ENCODE peak calls at places on chromosomes 16 and 17, in six cellular contexts. One of them, this sample, is unnamed.

GRCh38 chr17:47905221-47905733 is 9.2 kb downstream of the SP2 start:
- DNase-seq in gastrocnemius medialis: peak
- DNase-seq in GM23248: peak
- DNase-seq in tibial nerve: peak
- DNase-seq in heart right ventricle: peak
- DNase-seq in AG04450: peak
- DNase-seq in this sample: peak

GRCh38 chr17:82441686-82442487 is 8.7 kb downstream of the CYBC1 start:
- DNase-seq in gastrocnemius medialis: no peak
- DNase-seq in GM23248: no peak
- DNase-seq in AG04450: no peak
- DNase-seq in heart right ventricle: peak
- DNase-seq in tibial nerve: no peak
- DNase-seq in this sample: no peak

GRCh38 chr16:75097941-75098897 is 18.4 kb downstream of the LDHD start:
- DNase-seq in tibial nerve: no peak
- DNase-seq in GM23248: no peak
- DNase-seq in gastrocnemius medialis: peak
- DNase-seq in AG04450: no peak
- DNase-seq in heart right ventricle: no peak
- DNase-seq in this sample: no peak

GRCh38 chr16:56281256-56281805 is 90.0 kb downstream of the GNAO1 start:
- DNase-seq in GM23248: peak
- DNase-seq in gastrocnemius medialis: no peak
- DNase-seq in tibial nerve: no peak
- DNase-seq in heart right ventricle: no peak
- DNase-seq in AG04450: no peak
- DNase-seq in this sample: no peak

GRCh38 chr17:15038656-15039055 is 226.5 kb downstream of the PMP22 start:
- DNase-seq in heart right ventricle: no peak
- DNase-seq in gastrocnemius medialis: no peak
- DNase-seq in tibial nerve: no peak
- DNase-seq in GM23248: peak
- DNase-seq in AG04450: no peak
- DNase-seq in this sample: peak

GRCh38 chr17:8696951-8697745 is 47.5 kb downstream of the CCDC42 start:
- DNase-seq in heart right ventricle: no peak
- DNase-seq in tibial nerve: no peak
- DNase-seq in GM23248: no peak
- DNase-seq in gastrocnemius medialis: no peak
- DNase-seq in AG04450: peak
- DNase-seq in this sample: peak

GRCh38 chr16:977096-977701 is 4.4 kb upstream of the SOX8 start:
- DNase-seq in gastrocnemius medialis: peak
- DNase-seq in heart right ventricle: no peak
- DNase-seq in tibial nerve: no peak
- DNase-seq in AG04450: no peak
- DNase-seq in GM23248: peak
- DNase-seq in this sample: peak

GRCh38 chr16:67393111-67393789 is at the start of gene TPPP3:
- DNase-seq in tibial nerve: peak
- DNase-seq in heart right ventricle: peak
- DNase-seq in GM23248: peak
- DNase-seq in gastrocnemius medialis: peak
- DNase-seq in AG04450: no peak
- DNase-seq in this sample: peak

GRCh38 chr17:21174719-21175118 is 39.2 kb downstream of the TMEM11 start:
- DNase-seq in tibial nerve: no peak
- DNase-seq in AG04450: no peak
- DNase-seq in GM23248: peak
- DNase-seq in heart right ventricle: no peak
- DNase-seq in gastrocnemius medialis: no peak
- DNase-seq in this sample: no peak

GRCh38 chr16:24626251-24626650 is 86.9 kb downstream of the RBBP6 start:
- DNase-seq in AG04450: no peak
- DNase-seq in heart right ventricle: no peak
- DNase-seq in gastrocnemius medialis: no peak
- DNase-seq in tibial nerve: no peak
- DNase-seq in GM23248: peak
- DNase-seq in this sample: no peak

GRCh38 chr16:74738134-74738541 is 36.5 kb downstream of the FA2H start:
- DNase-seq in tibial nerve: no peak
- DNase-seq in AG04450: no peak
- DNase-seq in GM23248: peak
- DNase-seq in gastrocnemius medialis: no peak
- DNase-seq in heart right ventricle: no peak
- DNase-seq in this sample: no peak

GRCh38 chr17:16516594-16517018 is 24.6 kb upstream of the LRRC75A start:
- DNase-seq in heart right ventricle: no peak
- DNase-seq in tibial nerve: peak
- DNase-seq in AG04450: peak
- DNase-seq in gastrocnemius medialis: no peak
- DNase-seq in GM23248: peak
- DNase-seq in this sample: peak

GRCh38 chr17:21390294-21390693 is 14.1 kb downstream of the KCNJ12 start:
- DNase-seq in tibial nerve: no peak
- DNase-seq in heart right ventricle: no peak
- DNase-seq in gastrocnemius medialis: no peak
- DNase-seq in AG04450: no peak
- DNase-seq in GM23248: no peak
- DNase-seq in this sample: no peak

GRCh38 chr16:89506113-89506504 is 2.1 kb upstream of the SPG7 start:
- DNase-seq in AG04450: no peak
- DNase-seq in tibial nerve: no peak
- DNase-seq in gastrocnemius medialis: no peak
- DNase-seq in heart right ventricle: no peak
- DNase-seq in GM23248: no peak
- DNase-seq in this sample: no peak

GRCh38 chr17:67891481-67892119 is 66.3 kb downstream of the BPTF start:
- DNase-seq in AG04450: peak
- DNase-seq in GM23248: peak
- DNase-seq in heart right ventricle: no peak
- DNase-seq in gastrocnemius medialis: no peak
- DNase-seq in tibial nerve: no peak
- DNase-seq in this sample: no peak

DNA sequence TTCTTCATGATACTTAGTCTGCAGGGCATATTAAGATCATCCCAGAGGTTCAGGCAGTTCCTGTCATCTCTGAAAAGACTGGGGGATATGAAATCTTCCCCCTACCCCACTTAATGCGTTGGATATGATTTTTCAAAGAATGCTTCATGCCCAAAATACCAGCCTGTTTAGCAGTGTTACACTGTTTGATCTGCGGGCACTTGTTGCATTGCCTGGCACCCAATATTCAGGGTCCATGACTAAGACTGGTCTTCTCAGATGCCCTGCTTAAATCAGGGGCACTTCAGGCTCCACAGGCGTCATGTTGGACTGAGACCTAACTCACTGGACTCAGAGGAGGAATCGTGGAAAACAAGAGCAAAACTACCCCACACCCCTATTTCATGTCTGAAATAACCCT is 6.4 kb upstream of the RASL10B start:
- DNase-seq in AG04450: no peak
- DNase-seq in gastrocnemius medialis: no peak
- DNase-seq in tibial nerve: no peak
- DNase-seq in heart right ventricle: no peak
- DNase-seq in GM23248: no peak
- DNase-seq in this sample: no peak
- H3K27ac ChIP-seq in AG04450: no peak
- H3K27ac ChIP-seq in gastrocnemius medialis: no peak
- H3K27ac ChIP-seq in tibial nerve: no peak
- H3K27ac ChIP-seq in heart right ventricle: no peak
- H3K27ac ChIP-seq in GM23248: no peak
- H3K27ac ChIP-seq in this sample: no peak

GRCh38 chr17:74358696-74359095 is 3.0 kb downstream of the BTBD17 start:
- DNase-seq in AG04450: no peak
- DNase-seq in heart right ventricle: no peak
- DNase-seq in gastrocnemius medialis: no peak
- DNase-seq in GM23248: no peak
- DNase-seq in tibial nerve: no peak
- DNase-seq in this sample: no peak

GRCh38 chr17:74356640-74357465 is 4.8 kb downstream of the BTBD17 start:
- DNase-seq in GM23248: peak
- DNase-seq in heart right ventricle: no peak
- DNase-seq in gastrocnemius medialis: no peak
- DNase-seq in AG04450: no peak
- DNase-seq in tibial nerve: no peak
- DNase-seq in this sample: no peak

GRCh38 chr17:74355065-74355464 is 6.6 kb downstream of the BTBD17 start:
- DNase-seq in gastrocnemius medialis: no peak
- DNase-seq in AG04450: no peak
- DNase-seq in heart right ventricle: no peak
- DNase-seq in tibial nerve: no peak
- DNase-seq in GM23248: no peak
- DNase-seq in this sample: no peak

GRCh38 chr17:74359916-74360315 is 1.8 kb downstream of the BTBD17 start:
- DNase-seq in heart right ventricle: no peak
- DNase-seq in GM23248: no peak
- DNase-seq in gastrocnemius medialis: no peak
- DNase-seq in AG04450: no peak
- DNase-seq in tibial nerve: no peak
- DNase-seq in this sample: no peak

GRCh38 chr17:74357466-74357809 is 4.2 kb downstream of the BTBD17 start:
- DNase-seq in GM23248: no peak
- DNase-seq in tibial nerve: no peak
- DNase-seq in heart right ventricle: no peak
- DNase-seq in gastrocnemius medialis: no peak
- DNase-seq in AG04450: no peak
- DNase-seq in this sample: no peak
- H3K4me3 ChIP-seq in GM23248: no peak
- H3K4me3 ChIP-seq in tibial nerve: no peak
- H3K4me3 ChIP-seq in heart right ventricle: peak
- H3K4me3 ChIP-seq in gastrocnemius medialis: no peak
- H3K4me3 ChIP-seq in AG04450: no peak
- H3K4me3 ChIP-seq in this sample: no peak

GRCh38 chr17:7258731-7259554 is 3.3 kb downstream of the CLDN7 start:
- DNase-seq in GM23248: peak
- DNase-seq in gastrocnemius medialis: no peak
- DNase-seq in tibial nerve: no peak
- DNase-seq in heart right ventricle: no peak
- DNase-seq in AG04450: no peak
- DNase-seq in this sample: no peak
- H3K27ac ChIP-seq in GM23248: no peak
- H3K27ac ChIP-seq in gastrocnemius medialis: no peak
- H3K27ac ChIP-seq in tibial nerve: no peak
- H3K27ac ChIP-seq in heart right ventricle: no peak
- H3K27ac ChIP-seq in AG04450: no peak
- H3K27ac ChIP-seq in this sample: no peak

DNA sequence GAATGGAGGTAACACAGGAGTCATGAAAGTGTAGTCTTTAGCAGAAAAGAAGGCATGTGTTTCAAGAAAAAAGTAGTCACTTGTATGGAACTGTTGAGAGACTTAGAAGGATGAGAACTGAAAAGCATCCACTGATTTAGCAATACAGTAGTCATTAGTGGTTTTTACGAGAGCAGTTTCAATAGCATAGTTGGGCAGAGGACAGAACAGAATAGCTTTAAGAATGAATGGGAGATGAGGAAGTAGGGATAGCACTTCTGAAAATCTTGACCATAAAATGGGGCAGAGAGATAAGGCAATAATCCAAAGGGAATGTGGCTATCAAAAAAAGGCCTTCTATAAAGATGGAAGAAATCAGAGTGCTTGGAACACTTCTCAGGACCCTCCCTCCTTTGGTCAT is 64.8 kb upstream of the C17orf78 start:
- DNase-seq in GM23248: peak
- DNase-seq in tibial nerve: no peak
- DNase-seq in gastrocnemius medialis: no peak
- DNase-seq in heart right ventricle: no peak
- DNase-seq in AG04450: no peak
- DNase-seq in this sample: no peak
- H3K4me3 ChIP-seq in GM23248: no peak
- H3K4me3 ChIP-seq in tibial nerve: no peak
- H3K4me3 ChIP-seq in gastrocnemius medialis: no peak
- H3K4me3 ChIP-seq in heart right ventricle: no peak
- H3K4me3 ChIP-seq in AG04450: no peak
- H3K4me3 ChIP-seq in this sample: no peak

GRCh38 chr17:39818282-39819000 is 45.7 kb downstream of the IKZF3 start:
- DNase-seq in AG04450: no peak
- DNase-seq in GM23248: no peak
- DNase-seq in tibial nerve: no peak
- DNase-seq in heart right ventricle: no peak
- DNase-seq in gastrocnemius medialis: no peak
- DNase-seq in this sample: no peak
- H3K27ac ChIP-seq in AG04450: no peak
- H3K27ac ChIP-seq in GM23248: no peak
- H3K27ac ChIP-seq in tibial nerve: peak
- H3K27ac ChIP-seq in heart right ventricle: no peak
- H3K27ac ChIP-seq in gastrocnemius medialis: no peak
- H3K27ac ChIP-seq in this sample: no peak

GRCh38 chr17:58413684-58414083 is 3.6 kb downstream of the RNF43 start:
- DNase-seq in gastrocnemius medialis: no peak
- DNase-seq in heart right ventricle: no peak
- DNase-seq in GM23248: no peak
- DNase-seq in tibial nerve: no peak
- DNase-seq in AG04450: no peak
- DNase-seq in this sample: no peak
- H3K4me3 ChIP-seq in gastrocnemius medialis: no peak
- H3K4me3 ChIP-seq in heart right ventricle: no peak
- H3K4me3 ChIP-seq in GM23248: no peak
- H3K4me3 ChIP-seq in tibial nerve: no peak
- H3K4me3 ChIP-seq in AG04450: no peak
- H3K4me3 ChIP-seq in this sample: no peak